ENCODE peak calls at places on chromosomes 16 and 17, in seven cellular contexts. D, M, U, W, C, V and S are unnamed samples.

GRCh38 chr16:63883091-63883490 is 1238.8 kb downstream of the CDH11 start:
- DNase-seq in D (no peak), M (no peak), U (no peak), W (no peak), C (no peak), V (no peak), S (no peak)

GRCh38 chr17:49869038-49869374 is 21.1 kb upstream of the TAC4 start:
- DNase-seq in D (no peak), M (no peak), U (no peak), W (no peak), C (no peak), V (no peak), S (no peak)

GRCh38 chr17:15323147-15323546 is 18.2 kb downstream of the TEKT3 start:
- DNase-seq in D (no peak), M (no peak), U (no peak), W (no peak), C (no peak), V (no peak), S (no peak)

GRCh38 chr16:83899272-83899897 is 470 bp downstream of the MLYCD start:
- DNase-seq in D (peak), M (peak), U (peak), W (peak), C (peak), V (peak), S (peak)

GRCh38 chr17:2084766-2085647 is 30.1 kb downstream of the HIC1 start:
- DNase-seq in D (peak), M (no peak), U (no peak), W (peak), C (peak), V (no peak), S (no peak)

GRCh38 chr17:79082311-79083190 is 7.9 kb downstream of the ENGASE start:
- DNase-seq in D (peak), M (no peak), U (peak), W (peak), C (peak), V (peak), S (peak)

GRCh38 chr17:80498920-80499410 is 22.6 kb upstream of the NPTX1 start:
- DNase-seq in D (no peak), M (no peak), U (no peak), W (no peak), C (no peak), V (no peak), S (no peak)

GRCh38 chr17:46832945-46833839 is 14.7 kb upstream of the WNT3 start:
- DNase-seq in D (peak), M (no peak), U (no peak), W (peak), C (no peak), V (no peak), S (peak)

GRCh38 chr17:80879723-80880649 is 111.7 kb upstream of the CHMP6 start:
- DNase-seq in D (no peak), M (no peak), U (no peak), W (no peak), C (no peak), V (no peak), S (no peak)

GRCh38 chr17:79760197-79760906 is 17.6 kb upstream of the CBX2 start:
- DNase-seq in D (no peak), M (no peak), U (no peak), W (no peak), C (no peak), V (no peak), S (no peak)

GRCh38 chr16:57192720-57193486 is 6.8 kb downstream of the RSPRY1 start:
- DNase-seq in D (peak), M (no peak), U (no peak), W (no peak), C (peak), V (no peak), S (no peak)

GRCh38 chr16:57190136-57190535 is 4.0 kb downstream of the RSPRY1 start:
- DNase-seq in D (no peak), M (no peak), U (no peak), W (no peak), C (no peak), V (no peak), S (no peak)

GRCh38 chr16:57194512-57194911 is 8.4 kb downstream of the RSPRY1 start:
- DNase-seq in D (peak), M (peak), U (no peak), W (no peak), C (peak), V (no peak), S (peak)

GRCh38 chr16:57191056-57191536 is 5.0 kb downstream of the RSPRY1 start:
- DNase-seq in D (peak), M (no peak), U (no peak), W (no peak), C (peak), V (no peak), S (no peak)

GRCh38 chr16:57192146-57192545 is 6.0 kb downstream of the RSPRY1 start:
- DNase-seq in D (peak), M (no peak), U (no peak), W (no peak), C (no peak), V (no peak), S (no peak)
- H2BK120ac ChIP-seq in D (no peak), M (no peak), U (no peak), W (no peak), C (no peak), V (no peak), S (no peak)

GRCh38 chr17:55140751-55141150 is 124.0 kb upstream of the HLF start:
- DNase-seq in D (no peak), M (no peak), U (peak), W (no peak), C (no peak), V (no peak), S (no peak)
- H2BK120ac ChIP-seq in D (no peak), M (no peak), U (no peak), W (no peak), C (no peak), V (no peak), S (no peak)

GRCh38 chr17:42883802-42884553 is 16.6 kb upstream of the G6PC1 start:
- DNase-seq in D (no peak), M (peak), U (no peak), W (no peak), C (no peak), V (no peak), S (no peak)
- H2BK120ac ChIP-seq in D (no peak), M (no peak), U (no peak), W (peak), C (no peak), V (no peak), S (no peak)

DNA sequence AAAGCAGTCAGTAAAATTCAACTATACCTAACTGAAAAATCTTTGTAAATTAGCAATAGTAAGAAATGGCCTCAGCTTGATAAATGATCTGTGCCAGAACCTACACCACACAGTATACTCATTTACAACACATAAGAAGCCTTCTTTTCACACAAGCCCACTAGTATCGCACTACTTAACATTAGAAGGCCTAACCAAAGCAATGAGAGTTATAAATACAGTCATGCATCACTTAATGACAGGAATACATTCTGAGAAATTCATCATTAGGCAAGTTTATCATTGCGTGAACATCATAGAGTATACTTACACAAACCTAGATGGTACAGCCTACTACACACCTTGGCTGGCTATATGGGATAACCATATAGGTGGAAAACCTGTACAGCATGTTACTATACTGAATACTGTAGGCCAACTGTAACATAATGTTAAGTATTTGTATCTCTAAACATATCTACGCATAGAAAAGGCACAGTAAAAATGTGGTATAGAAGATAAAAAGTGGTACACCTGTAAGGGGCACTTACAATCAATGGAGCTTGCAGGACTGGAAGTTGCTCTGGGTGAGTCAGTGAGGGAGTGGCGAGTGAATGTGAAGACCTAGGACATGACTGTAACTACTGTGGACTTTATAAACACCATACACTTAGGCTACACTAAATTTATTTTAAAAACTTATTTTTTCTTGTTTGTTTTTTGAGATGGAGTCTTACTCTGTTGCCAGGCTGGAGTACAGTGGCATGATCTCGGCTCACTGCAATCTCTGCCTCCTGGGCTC is 126.5 kb upstream of the CORO6 start:
- DNase-seq in D (peak), M (no peak), U (no peak), W (no peak), C (no peak), V (no peak), S (no peak)
- H2BK120ac ChIP-seq in D (no peak), M (no peak), U (no peak), W (no peak), C (no peak), V (no peak), S (no peak)

GRCh38 chr17:14095630-14096029 is 26.3 kb downstream of the COX10 start:
- DNase-seq in D (no peak), M (no peak), U (no peak), W (no peak), C (no peak), V (no peak), S (no peak)

GRCh38 chr17:14095202-14095601 is 25.9 kb downstream of the COX10 start:
- DNase-seq in D (no peak), M (no peak), U (no peak), W (no peak), C (no peak), V (no peak), S (no peak)

GRCh38 chr17:14094676-14095075 is 25.4 kb downstream of the COX10 start:
- DNase-seq in D (no peak), M (no peak), U (no peak), W (no peak), C (no peak), V (no peak), S (no peak)

GRCh38 chr17:14101976-14102375 is 32.7 kb downstream of the COX10 start:
- DNase-seq in D (no peak), M (no peak), U (no peak), W (no peak), C (no peak), V (no peak), S (no peak)

GRCh38 chr17:14098246-14098645 is 28.9 kb downstream of the COX10 start:
- DNase-seq in D (no peak), M (peak), U (no peak), W (no peak), C (peak), V (no peak), S (peak)
- H2BK120ac ChIP-seq in D (no peak), M (no peak), U (no peak), W (no peak), C (no peak), V (no peak), S (no peak)

GRCh38 chr17:82334622-82335394 is 1.2 kb upstream of the SECTM1 start:
- DNase-seq in D (peak), M (no peak), U (no peak), W (no peak), C (peak), V (no peak), S (no peak)

GRCh38 chr17:82331345-82331939 is 2.1 kb downstream of the SECTM1 start:
- DNase-seq in D (no peak), M (no peak), U (no peak), W (no peak), C (no peak), V (no peak), S (no peak)

GRCh38 chr17:82332669-82333278 is 792 bp downstream of the SECTM1 start:
- DNase-seq in D (peak), M (peak), U (no peak), W (peak), C (peak), V (no peak), S (no peak)

GRCh38 chr17:82334204-82334621 is 647 bp upstream of the SECTM1 start:
- DNase-seq in D (no peak), M (no peak), U (no peak), W (peak), C (no peak), V (no peak), S (no peak)

GRCh38 chr17:82333279-82334171 is at the start of gene SECTM1:
- DNase-seq in D (peak), M (no peak), U (no peak), W (peak), C (peak), V (no peak), S (no peak)
- H2BK120ac ChIP-seq in D (peak), M (no peak), U (peak), W (no peak), C (peak), V (no peak), S (no peak)

GRCh38 chr16:8898660-8899318 is 16.6 kb downstream of the LITAFD start:
- DNase-seq in D (no peak), M (no peak), U (no peak), W (no peak), C (no peak), V (no peak), S (no peak)
- H2BK120ac ChIP-seq in D (no peak), M (no peak), U (no peak), W (no peak), C (no peak), V (no peak), S (no peak)

GRCh38 chr16:81553814-81554675 is 109.4 kb downstream of the CMIP start:
- DNase-seq in D (no peak), M (no peak), U (no peak), W (no peak), C (no peak), V (no peak), S (peak)
- H2BK120ac ChIP-seq in D (no peak), M (no peak), U (no peak), W (no peak), C (no peak), V (no peak), S (no peak)

GRCh38 chr16:74049027-74049426 is 247.6 kb upstream of the PSMD7 start:
- DNase-seq in D (no peak), M (no peak), U (no peak), W (no peak), C (no peak), V (no peak), S (no peak)
- H2BK120ac ChIP-seq in D (no peak), M (no peak), U (no peak), W (no peak), C (no peak), V (no peak), S (no peak)